ENCODE peak calls at places on chromosomes 16 and 17, in eight cellular contexts. H is AG04450, W is fibroblast of lung, D is HepG2, K is GM10248, M is progenitor cell of endocrine pancreas, Y is IMR-90, P is cardiac muscle cell. X is an unnamed sample.

GRCh38 chr17:28396635-28397239 is 9.3 kb downstream of the SLC46A1 start:
- DNase-seq in W (no peak), M (no peak), P (no peak), H (no peak), Y (no peak), D (no peak), K (no peak), X (no peak)

GRCh38 chr16:3665508-3665907 is 11.0 kb downstream of the DNASE1 start:
- DNase-seq in D (no peak), W (no peak), M (no peak), Y (no peak), P (no peak), H (no peak), K (no peak), X (no peak)

GRCh38 chr17:41278176-41278955 is 2.9 kb downstream of the KRTAP9-7 start:
- DNase-seq in P (no peak), D (peak), K (no peak), H (no peak), Y (no peak), W (no peak), M (no peak), X (no peak)

GRCh38 chr17:60577147-60577925 is 22.7 kb upstream of the PPM1D start:
- DNase-seq in H (no peak), D (peak), P (peak), M (no peak), Y (peak), K (peak), W (peak), X (no peak)

GRCh38 chr17:77286641-77287431 is 146.1 kb downstream of the SEC14L1 start:
- DNase-seq in Y (peak), D (peak), W (peak), K (no peak), M (no peak), P (peak), H (no peak), X (no peak)

GRCh38 chr17:78137392-78138203 is 7.0 kb downstream of the TMC8 start:
- DNase-seq in P (no peak), W (no peak), M (no peak), K (no peak), Y (no peak), D (no peak), H (no peak), X (no peak)

GRCh38 chr17:36463916-36464764 is 22.3 kb upstream of the ZNHIT3 start:
- DNase-seq in Y (peak), K (peak), M (peak), P (peak), W (peak), D (peak), H (no peak), X (no peak)

GRCh38 chr16:62201911-62202310 is 165.7 kb upstream of the CDH8 start:
- DNase-seq in K (no peak), P (no peak), W (no peak), Y (no peak), H (no peak), M (no peak), D (no peak), X (no peak)

GRCh38 chr16:50566336-50566962 is 18.3 kb downstream of the NKD1 start:
- DNase-seq in Y (no peak), D (no peak), P (no peak), M (no peak), W (no peak), H (no peak), K (no peak), X (no peak)

GRCh38 chr17:37191219-37191618 is 184.6 kb upstream of the C17orf78 start:
- DNase-seq in H (peak), K (no peak), P (peak), W (peak), D (no peak), Y (peak), M (no peak), X (no peak)

GRCh38 chr16:65959978-65960377 is 406.5 kb upstream of the CDH5 start:
- DNase-seq in M (no peak), D (no peak), H (no peak), P (peak), Y (no peak), W (no peak), K (no peak), X (peak)

GRCh38 chr17:17826340-17826708 is 10.5 kb downstream of the SREBF1 start:
- DNase-seq in Y (no peak), M (no peak), P (no peak), K (no peak), D (no peak), H (no peak), W (no peak), X (no peak)

GRCh38 chr17:17830740-17831207 is 6.0 kb downstream of the SREBF1 start:
- DNase-seq in W (no peak), Y (no peak), M (no peak), K (no peak), H (no peak), P (no peak), D (peak), X (no peak)

GRCh38 chr17:17826942-17827785 is 9.6 kb downstream of the SREBF1 start:
- DNase-seq in D (no peak), K (no peak), M (no peak), P (no peak), W (no peak), Y (no peak), H (no peak), X (no peak)

GRCh38 chr17:17830269-17830567 is 6.6 kb downstream of the SREBF1 start:
- DNase-seq in P (no peak), Y (no peak), W (no peak), H (no peak), K (no peak), D (no peak), M (no peak), X (no peak)

DNA sequence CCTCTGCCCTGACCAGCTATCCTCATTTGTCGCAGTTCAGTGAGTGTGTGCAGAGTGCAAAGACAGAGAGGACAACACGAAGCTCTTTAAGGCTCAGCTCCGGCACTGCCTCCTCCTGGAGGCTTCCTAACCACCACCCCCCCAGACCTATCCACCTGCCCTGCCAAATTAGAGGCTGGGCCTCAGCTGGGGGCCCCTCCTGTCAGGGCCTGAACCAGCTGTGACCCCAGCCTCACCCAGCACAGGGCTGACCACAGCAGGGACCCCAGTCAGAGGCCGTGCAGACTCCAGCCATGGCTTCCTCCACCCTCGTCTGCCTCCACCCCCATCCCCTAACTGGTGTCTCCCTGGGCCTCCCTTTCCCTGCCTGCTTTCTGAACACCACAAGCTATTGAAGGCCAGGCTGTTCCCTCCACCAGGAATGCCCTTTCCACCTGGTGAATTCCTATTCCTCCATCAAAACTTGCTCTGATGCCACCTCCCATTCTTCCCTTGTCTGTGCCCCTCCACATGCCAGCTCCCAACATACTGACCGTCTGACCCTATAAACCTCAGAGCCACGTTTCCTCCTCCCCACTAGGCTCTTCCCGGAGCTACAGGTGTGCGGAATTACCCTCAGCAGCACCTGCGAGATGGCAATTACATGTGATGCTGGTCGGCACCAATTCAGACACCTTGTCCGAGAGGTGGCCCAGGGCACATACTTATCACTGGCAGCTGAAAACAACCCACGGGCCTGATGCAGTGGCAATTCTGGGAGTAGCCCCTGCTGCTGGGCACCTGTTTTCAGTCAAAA is 8.8 kb downstream of the SREBF1 start:
- DNase-seq in P (no peak), W (no peak), K (no peak), Y (no peak), D (no peak), H (no peak), M (no peak), X (no peak)
- TF ChIP-seq CTCF in P (no peak), W (no peak), K (no peak), Y (no peak), D (no peak), H (no peak), M (no peak), X (no peak)

GRCh38 chr16:47143329-47143676 is 442 bp downstream of the NETO2 start:
- DNase-seq in H (no peak), D (peak), K (peak), P (peak), Y (peak), M (peak), W (peak), X (no peak)
- TF ChIP-seq CTCF in H (peak), D (peak), K (peak), P (peak), Y (peak), M (peak), W (peak), X (peak)

GRCh38 chr17:81409190-81409935 is 14.1 kb downstream of the BAHCC1 start:
- DNase-seq in H (no peak), W (no peak), M (no peak), P (no peak), K (no peak), D (no peak), Y (no peak), X (no peak)
- TF ChIP-seq CTCF in H (no peak), W (no peak), M (peak), P (no peak), K (no peak), D (peak), Y (no peak), X (no peak)

DNA sequence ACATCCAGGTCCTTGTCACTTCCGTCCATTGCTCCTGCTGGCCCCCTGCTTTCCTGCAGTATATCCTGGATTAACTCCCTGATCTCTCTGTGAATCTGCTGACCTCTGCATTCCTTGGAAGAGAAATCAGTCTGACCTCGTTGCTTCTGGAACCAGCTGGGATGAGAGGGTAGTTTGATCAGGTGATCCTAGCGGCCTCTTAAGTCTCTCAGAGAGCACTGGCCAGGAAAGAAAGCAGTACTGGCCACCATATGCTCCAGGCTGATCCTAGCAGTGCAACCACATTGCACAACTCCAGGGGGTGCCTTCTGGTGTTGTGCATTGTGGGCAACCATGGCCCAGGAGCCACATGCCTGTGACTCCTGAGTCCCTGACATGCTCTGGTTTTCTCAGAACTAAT is 79.2 kb downstream of the ARHGAP23 start:
- DNase-seq in W (no peak), D (no peak), Y (no peak), M (no peak), P (no peak), K (no peak), H (no peak), X (no peak)
- TF ChIP-seq CTCF in W (no peak), D (no peak), Y (no peak), M (no peak), P (no peak), K (no peak), H (no peak), X (no peak)

GRCh38 chr17:64772845-64773299 is 110.8 kb upstream of the SMURF2 start:
- DNase-seq in Y (no peak), M (no peak), H (no peak), P (no peak), D (no peak), W (no peak), K (no peak), X (no peak)
- TF ChIP-seq CTCF in Y (no peak), M (no peak), H (no peak), P (no peak), D (no peak), W (no peak), K (no peak), X (no peak)

DNA sequence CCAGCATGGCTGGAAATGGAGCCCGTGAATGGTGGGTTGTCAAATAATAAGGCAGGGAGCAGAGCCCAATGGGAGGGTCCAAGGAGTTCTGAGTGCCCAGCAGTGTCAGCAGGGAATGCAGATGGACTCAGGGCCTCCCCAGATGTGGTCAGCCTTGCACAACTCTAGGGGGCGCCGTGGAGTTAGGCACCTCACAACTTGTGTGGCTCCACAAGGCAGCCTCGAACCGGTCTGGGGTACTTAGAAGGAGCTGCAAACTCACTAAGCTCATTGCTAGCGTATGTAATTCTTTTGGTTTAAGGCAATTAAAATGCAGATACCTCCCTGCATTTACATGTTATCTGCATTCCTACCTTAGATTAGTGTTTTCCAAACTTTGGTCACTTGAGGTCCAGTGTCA is 18.1 kb downstream of the IRF8 start:
- DNase-seq in H (no peak), K (no peak), M (no peak), D (no peak), W (no peak), P (no peak), Y (no peak), X (no peak)
- TF ChIP-seq CTCF in H (no peak), K (peak), M (peak), D (peak), W (no peak), P (peak), Y (no peak), X (no peak)

GRCh38 chr17:70629902-70630301 is 460.6 kb downstream of the KCNJ2 start:
- DNase-seq in P (peak), K (no peak), M (no peak), Y (peak), H (no peak), W (peak), D (no peak), X (no peak)
- TF ChIP-seq CTCF in P (peak), K (peak), M (peak), Y (peak), H (peak), W (peak), D (no peak), X (peak)

DNA sequence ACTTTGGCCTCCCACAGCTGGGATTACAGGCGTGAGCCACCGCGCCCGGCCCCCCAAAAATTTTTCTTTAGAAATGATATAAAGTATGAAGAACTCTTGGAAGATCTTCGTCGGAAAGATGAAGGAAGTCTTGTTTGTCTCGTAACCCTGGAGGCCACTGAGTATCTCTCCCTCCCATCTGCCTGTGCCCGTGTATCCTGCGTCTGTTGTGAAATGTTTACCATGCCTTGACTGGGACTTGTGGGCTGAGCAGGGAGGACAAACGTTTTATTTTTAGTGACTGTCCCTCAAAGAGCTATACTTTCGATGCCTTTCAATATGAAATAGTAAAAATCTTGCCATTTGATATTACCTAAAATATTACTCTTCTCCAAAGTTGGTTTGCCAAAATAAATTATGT is 121.2 kb downstream of the RPTOR start:
- DNase-seq in D (peak), P (no peak), Y (no peak), H (no peak), W (no peak), K (no peak), M (no peak), X (no peak)
- TF ChIP-seq CTCF in D (no peak), P (no peak), Y (no peak), H (no peak), W (no peak), K (no peak), M (no peak), X (no peak)

X was measured in AG09319.